ENCODE peak calls at places on chromosomes 4 and X, in six cellular contexts. One of them, this sample, is unnamed.

GRCh38 chrX:13669246-13669689 is 16.3 kb downstream of the TCEANC start:
- DNase-seq in ovary: peak; percentile 75
- DNase-seq in IMR-90: peak; percentile 99
- DNase-seq in HepG2: peak; percentile 52
- DNase-seq in spleen: no peak
- DNase-seq in body of pancreas: peak; percentile 92
- DNase-seq in this sample: no peak

GRCh38 chrX:477441-478012 is 90.8 kb upstream of the PPP2R3B start:
- DNase-seq in ovary: no peak
- DNase-seq in IMR-90: no peak
- DNase-seq in HepG2: no peak
- DNase-seq in spleen: peak; percentile 49
- DNase-seq in body of pancreas: no peak
- DNase-seq in this sample: no peak

GRCh38 chr4:110753461-110753860 is 130.6 kb upstream of the PITX2 start:
- DNase-seq in ovary: no peak
- DNase-seq in IMR-90: no peak
- DNase-seq in HepG2: no peak
- DNase-seq in spleen: no peak
- DNase-seq in body of pancreas: no peak
- DNase-seq in this sample: no peak

GRCh38 chr4:111070390-111070789 is 447.5 kb upstream of the PITX2 start:
- DNase-seq in ovary: no peak
- DNase-seq in IMR-90: no peak
- DNase-seq in HepG2: no peak
- DNase-seq in spleen: no peak
- DNase-seq in body of pancreas: no peak
- DNase-seq in this sample: no peak

GRCh38 chr4:2856266-2856665 is 12.6 kb downstream of the ADD1 start:
- DNase-seq in ovary: no peak
- DNase-seq in IMR-90: no peak
- DNase-seq in HepG2: no peak
- DNase-seq in spleen: no peak
- DNase-seq in body of pancreas: no peak
- DNase-seq in this sample: no peak

GRCh38 chr4:180827193-180827592 is 1416.0 kb upstream of the TENM3 start:
- DNase-seq in ovary: no peak
- DNase-seq in IMR-90: peak; percentile 39
- DNase-seq in HepG2: peak; percentile 5
- DNase-seq in spleen: no peak
- DNase-seq in body of pancreas: no peak
- DNase-seq in this sample: no peak

GRCh38 chr4:3302164-3302785 is 9.5 kb downstream of the RGS12 start:
- DNase-seq in ovary: no peak
- DNase-seq in IMR-90: no peak
- DNase-seq in HepG2: no peak
- DNase-seq in spleen: peak; percentile 87
- DNase-seq in body of pancreas: no peak
- DNase-seq in this sample: no peak

GRCh38 chr4:176805155-176805554 is 12.4 kb upstream of the VEGFC start:
- DNase-seq in ovary: no peak
- DNase-seq in IMR-90: peak; percentile 66
- DNase-seq in HepG2: no peak
- DNase-seq in spleen: no peak
- DNase-seq in body of pancreas: no peak
- DNase-seq in this sample: no peak

GRCh38 chrX:13666836-13667235 is 13.9 kb downstream of the TCEANC start:
- DNase-seq in ovary: no peak
- DNase-seq in IMR-90: no peak
- DNase-seq in HepG2: no peak
- DNase-seq in spleen: no peak
- DNase-seq in body of pancreas: peak; percentile 10
- DNase-seq in this sample: no peak

GRCh38 chr4:108160741-108161352 is 7.9 kb downstream of the LEF1 start:
- DNase-seq in ovary: no peak
- DNase-seq in IMR-90: no peak
- DNase-seq in HepG2: no peak
- DNase-seq in spleen: no peak
- DNase-seq in body of pancreas: no peak
- DNase-seq in this sample: no peak

GRCh38 chrX:139559383-139560042 is 29.0 kb downstream of the F9 start:
- DNase-seq in ovary: no peak
- DNase-seq in IMR-90: peak; percentile 43
- DNase-seq in HepG2: peak; percentile 36
- DNase-seq in spleen: no peak
- DNase-seq in body of pancreas: peak; percentile 71
- DNase-seq in this sample: no peak

GRCh38 chrX:16771483-16772398 is 14.5 kb upstream of the TXLNG start:
- DNase-seq in ovary: no peak
- DNase-seq in IMR-90: peak; percentile 86
- DNase-seq in HepG2: peak; percentile 86
- DNase-seq in spleen: no peak
- DNase-seq in body of pancreas: no peak
- DNase-seq in this sample: no peak

GRCh38 chr4:24770111-24770584 is 25.2 kb upstream of the SOD3 start:
- DNase-seq in ovary: no peak
- DNase-seq in IMR-90: peak; percentile 97
- DNase-seq in HepG2: no peak
- DNase-seq in spleen: no peak
- DNase-seq in body of pancreas: no peak
- DNase-seq in this sample: no peak

GRCh38 chr4:103996059-103996458 is 276.3 kb upstream of the TACR3 start:
- DNase-seq in ovary: no peak
- DNase-seq in IMR-90: no peak
- DNase-seq in HepG2: no peak
- DNase-seq in spleen: no peak
- DNase-seq in body of pancreas: no peak
- DNase-seq in this sample: no peak

GRCh38 chrX:48823029-48823428 is 3.3 kb upstream of the ERAS start:
- DNase-seq in ovary: no peak
- DNase-seq in IMR-90: no peak
- DNase-seq in HepG2: no peak
- DNase-seq in spleen: no peak
- DNase-seq in body of pancreas: no peak
- DNase-seq in this sample: no peak

GRCh38 chr4:4869731-4870483 is 10.4 kb downstream of the MSX1 start:
- DNase-seq in ovary: no peak
- DNase-seq in IMR-90: no peak
- DNase-seq in HepG2: no peak
- DNase-seq in spleen: no peak
- DNase-seq in body of pancreas: no peak
- DNase-seq in this sample: no peak

DNA sequence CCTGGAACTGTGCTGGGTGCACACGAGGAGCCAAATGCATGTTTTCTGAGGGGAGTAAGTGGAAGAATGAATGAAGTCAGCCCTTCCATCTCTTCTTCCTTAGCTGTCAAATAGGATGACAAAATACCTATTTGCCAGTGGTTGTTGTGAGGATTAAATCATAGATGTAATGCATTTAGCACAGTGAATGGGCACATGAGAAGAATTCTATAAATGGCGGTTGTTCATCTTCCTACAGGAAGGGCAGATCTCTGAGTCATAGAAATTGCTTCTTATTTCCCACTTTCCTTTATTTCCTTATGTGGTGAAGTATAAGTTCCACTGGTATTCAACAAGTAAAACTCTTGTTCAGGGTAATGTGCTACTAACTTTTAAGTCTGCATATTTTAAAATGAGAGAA is 83.1 kb downstream of the SORBS2 start:
- DNase-seq in ovary: no peak
- DNase-seq in IMR-90: no peak
- DNase-seq in HepG2: no peak
- DNase-seq in spleen: no peak
- DNase-seq in body of pancreas: no peak
- DNase-seq in this sample: no peak
- H3K27ac ChIP-seq in ovary: no peak overlapping the region
- H3K27ac ChIP-seq in IMR-90: no peak overlapping the region
- H3K27ac ChIP-seq in HepG2: no peak overlapping the region
- H3K27ac ChIP-seq in spleen: peak overlapping the region; percentile 49
- H3K27ac ChIP-seq in body of pancreas: no peak overlapping the region
- H3K27ac ChIP-seq in this sample: peak overlapping the region; percentile 47

GRCh38 chrX:153779891-153780677 is 757 bp upstream of the SRPK3 start:
- DNase-seq in ovary: no peak
- DNase-seq in IMR-90: no peak
- DNase-seq in HepG2: no peak
- DNase-seq in spleen: no peak
- DNase-seq in body of pancreas: no peak
- DNase-seq in this sample: no peak
- TF ChIP-seq POLR2A in ovary: no peak
- TF ChIP-seq POLR2A in IMR-90: no peak
- TF ChIP-seq POLR2A in HepG2: no peak
- TF ChIP-seq POLR2A in spleen: no peak
- TF ChIP-seq POLR2A in body of pancreas: no peak
- TF ChIP-seq POLR2A in this sample: no peak

GRCh38 chrX:131441033-131441432 is 102.8 kb upstream of the OR13H1 start:
- DNase-seq in ovary: no peak
- DNase-seq in IMR-90: no peak
- DNase-seq in HepG2: peak; percentile 33
- DNase-seq in spleen: no peak
- DNase-seq in body of pancreas: peak; percentile 5
- DNase-seq in this sample: no peak
- H3K27ac ChIP-seq in ovary: no peak overlapping the region
- H3K27ac ChIP-seq in IMR-90: no peak overlapping the region
- H3K27ac ChIP-seq in HepG2: no peak overlapping the region
- H3K27ac ChIP-seq in spleen: no peak overlapping the region
- H3K27ac ChIP-seq in body of pancreas: no peak overlapping the region
- H3K27ac ChIP-seq in this sample: no peak overlapping the region

GRCh38 chrX:119791437-119792231 is at the start of gene RPL39:
- DNase-seq in ovary: peak; percentile 81
- DNase-seq in IMR-90: peak; percentile 87
- DNase-seq in HepG2: peak; percentile 81
- DNase-seq in spleen: peak; percentile 95
- DNase-seq in body of pancreas: peak; percentile 91
- DNase-seq in this sample: peak; percentile 80
- TF ChIP-seq POLR2A in ovary: peak; percentile 47
- TF ChIP-seq POLR2A in IMR-90: peak; percentile 96
- TF ChIP-seq POLR2A in HepG2: peak; percentile 88
- TF ChIP-seq POLR2A in spleen: no peak
- TF ChIP-seq POLR2A in body of pancreas: peak; percentile 40
- TF ChIP-seq POLR2A in this sample: peak; percentile 86

DNA sequence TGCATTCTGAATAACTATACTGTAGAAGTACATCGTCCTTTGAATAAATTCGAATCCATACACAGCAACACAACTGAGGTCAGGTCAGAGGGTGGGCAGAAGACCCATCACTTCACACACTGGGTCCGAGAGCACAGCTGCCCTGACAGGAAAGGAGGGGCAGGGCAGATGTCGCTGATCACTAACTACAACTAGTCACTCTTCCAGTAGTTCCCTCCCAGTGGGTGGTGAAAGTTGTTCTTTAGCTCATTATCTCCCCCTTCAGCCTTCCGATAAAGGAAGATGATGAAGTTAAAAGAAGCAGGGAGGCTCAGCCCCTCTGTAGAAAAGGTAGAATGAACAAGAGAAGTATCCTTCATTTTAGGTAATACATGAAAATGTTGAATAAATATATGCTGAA is 278.9 kb downstream of the INPP4B start:
- DNase-seq in ovary: no peak
- DNase-seq in IMR-90: no peak
- DNase-seq in HepG2: no peak
- DNase-seq in spleen: peak; percentile 75
- DNase-seq in body of pancreas: peak; percentile 11
- DNase-seq in this sample: no peak
- H3K27ac ChIP-seq in ovary: no peak overlapping the region
- H3K27ac ChIP-seq in IMR-90: no peak overlapping the region
- H3K27ac ChIP-seq in HepG2: no peak overlapping the region
- H3K27ac ChIP-seq in spleen: peak overlapping the region; percentile 69
- H3K27ac ChIP-seq in body of pancreas: peak overlapping the region; percentile 84
- H3K27ac ChIP-seq in this sample: no peak overlapping the region

DNA sequence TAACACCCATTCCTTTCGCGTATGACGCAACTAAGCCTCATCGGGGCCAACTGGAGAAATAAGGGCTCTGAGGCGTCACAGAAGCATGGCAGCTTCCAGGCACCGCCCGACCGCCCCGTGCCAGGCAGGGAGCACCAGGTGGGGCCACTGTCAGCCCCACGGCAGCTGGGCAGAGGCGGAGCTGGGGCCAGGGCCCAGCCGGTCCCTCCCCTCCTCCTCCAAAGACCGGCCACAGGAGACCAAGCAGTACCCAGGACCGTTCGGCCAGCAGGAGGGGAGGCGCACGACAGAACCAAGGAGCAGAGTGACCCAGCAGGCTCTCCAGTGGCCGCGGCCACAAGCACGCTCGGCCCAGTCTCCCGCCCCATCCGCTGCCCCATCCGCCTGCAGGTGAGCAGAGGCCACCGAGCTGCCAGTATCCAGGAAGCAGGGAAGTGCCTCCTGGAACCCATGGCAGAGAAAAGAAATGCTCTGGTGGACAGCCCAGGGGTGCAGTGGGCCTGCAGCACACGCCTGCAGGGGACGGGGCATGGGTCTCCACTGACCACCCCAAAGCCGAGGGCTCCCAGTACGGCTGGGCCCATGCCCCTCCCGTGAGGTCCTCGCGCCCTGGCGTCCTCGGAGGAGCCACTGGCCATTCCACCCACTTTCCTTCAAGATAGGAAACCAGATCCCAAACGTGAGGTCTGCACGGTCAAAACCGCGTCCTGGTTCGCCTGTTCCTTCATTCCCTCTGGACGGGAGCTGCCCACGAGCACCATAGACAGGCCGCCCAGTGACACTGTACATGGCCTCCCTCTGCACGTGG is 9.6 kb downstream of the CTBP1 start:
- DNase-seq in ovary: no peak
- DNase-seq in IMR-90: no peak
- DNase-seq in HepG2: no peak
- DNase-seq in spleen: peak; percentile 59
- DNase-seq in body of pancreas: peak; percentile 38
- DNase-seq in this sample: peak; percentile 41
- TF ChIP-seq POLR2A in ovary: no peak
- TF ChIP-seq POLR2A in IMR-90: no peak
- TF ChIP-seq POLR2A in HepG2: no peak
- TF ChIP-seq POLR2A in spleen: no peak
- TF ChIP-seq POLR2A in body of pancreas: no peak
- TF ChIP-seq POLR2A in this sample: no peak

GRCh38 chr4:25900901-25901500 is 13.0 kb upstream of the SMIM20 start:
- DNase-seq in ovary: no peak
- DNase-seq in IMR-90: no peak
- DNase-seq in HepG2: no peak
- DNase-seq in spleen: no peak
- DNase-seq in body of pancreas: no peak
- DNase-seq in this sample: no peak
- H3K27ac ChIP-seq in ovary: no peak overlapping the region
- H3K27ac ChIP-seq in IMR-90: no peak overlapping the region
- H3K27ac ChIP-seq in HepG2: no peak overlapping the region
- H3K27ac ChIP-seq in spleen: no peak overlapping the region
- H3K27ac ChIP-seq in body of pancreas: no peak overlapping the region
- H3K27ac ChIP-seq in this sample: no peak overlapping the region